ENCODE peak calls at places on chromosomes 3 and 15, in eight cellular contexts. B, Y, I, J, K, D, W and N are unnamed samples.

GRCh38 chr3:13645791-13646637 is 97.1 kb downstream of the FBLN2 start:
- DNase-seq in J (no peak), W (no peak), B (no peak), Y (no peak), I (no peak), K (no peak), D (no peak), N (no peak)

GRCh38 chr3:94928921-94929320 is 866.1 kb downstream of the NSUN3 start:
- DNase-seq in D (no peak), W (no peak), J (no peak), K (no peak), B (peak), I (no peak), Y (no peak), N (peak)

GRCh38 chr15:95653361-95653805 is 677.1 kb upstream of the NR2F2 start:
- DNase-seq in Y (no peak), I (no peak), J (no peak), D (no peak), B (no peak), K (no peak), W (no peak), N (no peak)

GRCh38 chr15:77838061-77838460 is 205.3 kb upstream of the LINGO1 start:
- DNase-seq in B (no peak), D (no peak), Y (no peak), W (no peak), K (no peak), J (no peak), I (no peak), N (no peak)

GRCh38 chr3:1079641-1080040 is 13.2 kb upstream of the CNTN6 start:
- DNase-seq in Y (no peak), I (no peak), J (no peak), W (no peak), D (no peak), B (no peak), K (no peak), N (no peak)

GRCh38 chr15:47987908-47988532 is 132.8 kb upstream of the SLC24A5 start:
- DNase-seq in J (no peak), B (peak), W (peak), D (peak), K (peak), Y (peak), I (peak), N (peak)

GRCh38 chr3:111326144-111326995 is 215.6 kb upstream of the CD96 start:
- DNase-seq in Y (no peak), K (no peak), D (peak), I (no peak), J (no peak), B (peak), W (no peak), N (no peak)

GRCh38 chr3:64046527-64046926 is 23.2 kb upstream of the PSMD6 start:
- DNase-seq in I (no peak), K (no peak), B (no peak), Y (no peak), J (no peak), D (no peak), W (no peak), N (no peak)

GRCh38 chr15:59894835-59895234 is 109.3 kb upstream of the FOXB1 start:
- DNase-seq in Y (no peak), D (no peak), W (no peak), I (no peak), K (no peak), B (no peak), J (no peak), N (no peak)

GRCh38 chr15:57235865-57236264 is 140.4 kb upstream of the CGNL1 start:
- DNase-seq in J (no peak), K (peak), B (no peak), Y (peak), D (peak), W (peak), I (no peak), N (peak)

GRCh38 chr3:72887723-72888545 is at the start of gene GXYLT2:
- DNase-seq in I (peak), W (peak), B (no peak), Y (peak), D (peak), J (peak), K (no peak), N (peak)

GRCh38 chr3:17605032-17605431 is 137.4 kb downstream of the TBC1D5 start:
- DNase-seq in I (peak), Y (no peak), B (peak), K (peak), D (peak), J (no peak), W (no peak), N (peak)

GRCh38 chr3:170523248-170523647 is 62.6 kb downstream of the SLC7A14 start:
- DNase-seq in I (no peak), J (no peak), B (peak), Y (no peak), D (peak), W (no peak), K (peak), N (peak)

GRCh38 chr3:185708392-185708791 is 116.5 kb downstream of the IGF2BP2 start:
- DNase-seq in W (no peak), Y (no peak), J (no peak), B (no peak), I (no peak), D (no peak), K (no peak), N (no peak)

GRCh38 chr3:144295619-144296018 is 324.0 kb downstream of the DIPK2A start:
- DNase-seq in J (no peak), W (no peak), B (no peak), Y (no peak), I (no peak), K (no peak), D (no peak), N (no peak)

GRCh38 chr3:196220587-196220986 is 4.3 kb downstream of the SLC51A start:
- DNase-seq in W (no peak), D (no peak), J (peak), I (no peak), B (no peak), K (no peak), Y (no peak), N (no peak)

GRCh38 chr3:186400677-186401076 is 38.6 kb upstream of the DGKG start:
- DNase-seq in D (no peak), J (no peak), W (no peak), I (no peak), K (peak), B (no peak), Y (no peak), N (peak)

GRCh38 chr3:175258763-175259162 is 399.6 kb downstream of the NAALADL2 start:
- DNase-seq in Y (peak), I (peak), D (peak), W (no peak), K (no peak), J (no peak), B (no peak), N (peak)

GRCh38 chr3:102673271-102674115 is 238.7 kb downstream of the ZPLD1 start:
- DNase-seq in Y (peak), J (peak), W (peak), K (peak), B (no peak), D (peak), I (peak), N (peak)

GRCh38 chr3:152267831-152268500 is 763 bp upstream of the MBNL1 start:
- DNase-seq in D (no peak), B (no peak), J (no peak), Y (no peak), W (no peak), I (no peak), K (no peak), N (no peak)

GRCh38 chr15:99928429-99928981 is 195.3 kb upstream of the LYSMD4 start:
- DNase-seq in K (peak), B (peak), I (peak), W (peak), J (peak), Y (peak), D (peak), N (peak)

GRCh38 chr3:196988241-196989029 is 19.8 kb upstream of the PIGZ start:
- DNase-seq in D (no peak), I (no peak), B (no peak), K (no peak), J (no peak), W (peak), Y (peak), N (peak)

GRCh38 chr15:39151545-39151944 is 429.3 kb upstream of the THBS1 start:
- DNase-seq in K (no peak), W (no peak), I (no peak), Y (no peak), B (no peak), J (no peak), D (no peak), N (no peak)

GRCh38 chr15:25619761-25620160 is 180.9 kb upstream of the UBE3A start:
- DNase-seq in I (peak), J (no peak), W (no peak), K (no peak), D (no peak), Y (no peak), B (no peak), N (no peak)

GRCh38 chr3:126376464-126376863 is 18.2 kb upstream of the CFAP100 start:
- DNase-seq in K (no peak), I (no peak), J (no peak), Y (no peak), B (no peak), D (no peak), W (no peak), N (no peak)

GRCh38 chr3:70763894-70764293 is 451.5 kb upstream of the MDFIC2 start:
- DNase-seq in J (no peak), Y (no peak), W (no peak), I (no peak), K (no peak), B (no peak), D (no peak), N (no peak)

GRCh38 chr3:171801738-171802600 is 8.3 kb downstream of the PLD1 start:
- DNase-seq in W (no peak), I (peak), J (no peak), Y (no peak), B (peak), K (peak), D (peak), N (peak)

GRCh38 chr15:98904466-98905048 is 103.0 kb downstream of the PGPEP1L start:
- DNase-seq in B (no peak), J (no peak), D (peak), Y (peak), W (peak), K (no peak), I (peak), N (peak)